ENCODE peak calls at places on chromosomes 7 and 10, in six cellular contexts. N is stomach, Q is heart left ventricle, E is spleen, G is uterus, Y is A549. Z is an unnamed sample.

GRCh38 chr7:157932498-157933218 is 595.9 kb downstream of the DNAJB6 start:
- DNase-seq in Y (peak; percentile 52), E (no peak), G (no peak), N (no peak), Q (no peak), Z (no peak)

GRCh38 chr10:29039659-29040309 is 249.1 kb upstream of the LYZL1 start:
- DNase-seq in Y (peak; percentile 13), E (no peak), G (no peak), N (no peak), Q (no peak), Z (no peak)

GRCh38 chr7:45160374-45160773 is 2.8 kb downstream of the RAMP3 start:
- DNase-seq in Y (no peak), E (peak; percentile 75), Q (peak; percentile 39), N (no peak), G (peak; percentile 31), Z (no peak)

GRCh38 chr10:73908853-73909611 is 1.9 kb upstream of the PLAU start:
- DNase-seq in Y (peak; percentile 93), N (no peak), Q (peak; percentile 69), G (peak; percentile 49), E (no peak), Z (peak; percentile 28)

GRCh38 chr10:58412502-58412961 is 27.3 kb downstream of the TFAM start:
- DNase-seq in Y (peak; percentile 76), G (no peak), E (no peak), Q (no peak), N (no peak), Z (no peak)

GRCh38 chr10:99766282-99766681 is 16.2 kb upstream of the ABCC2 start:
- DNase-seq in Q (no peak), G (no peak), E (no peak), N (no peak), Y (no peak), Z (no peak)

GRCh38 chr7:132352774-132353173 is 223.5 kb downstream of the PLXNA4 start:
- DNase-seq in Q (no peak), Y (no peak), E (no peak), N (no peak), G (peak; percentile 47), Z (no peak)

GRCh38 chr7:98202367-98203195 is 8.7 kb upstream of the BHLHA15 start:
- DNase-seq in Q (no peak), Y (no peak), G (no peak), E (peak; percentile 91), N (no peak), Z (peak; percentile 74)

GRCh38 chr7:94190599-94191061 is 186.5 kb upstream of the BET1 start:
- DNase-seq in Q (no peak), E (no peak), Y (peak; percentile 33), N (no peak), G (no peak), Z (no peak)

GRCh38 chr10:9734218-9734617 is 1283.5 kb upstream of the CELF2 start:
- DNase-seq in Y (no peak), E (no peak), G (no peak), Q (no peak), N (no peak), Z (no peak)

GRCh38 chr7:127858091-127858914 is 172.9 kb downstream of the LRRC4 start:
- DNase-seq in Y (no peak), Q (no peak), N (no peak), G (peak; percentile 57), E (no peak), Z (no peak)

GRCh38 chr10:122190553-122190952 is 80.5 kb upstream of the BTBD16 start:
- DNase-seq in G (peak; percentile 27), N (no peak), Q (no peak), E (no peak), Y (no peak), Z (peak; percentile 26)

GRCh38 chr7:138325434-138325833 is 134.6 kb upstream of the TRIM24 start:
- DNase-seq in E (no peak), N (no peak), Y (no peak), G (no peak), Q (no peak), Z (no peak)

GRCh38 chr7:118076564-118076963 is 107.4 kb upstream of the LSM8 start:
- DNase-seq in G (no peak), Q (no peak), Y (no peak), E (no peak), N (no peak), Z (no peak)

GRCh38 chr10:130181858-130182257 is 45.7 kb downstream of the GLRX3 start:
- DNase-seq in E (no peak), Q (no peak), Y (no peak), N (no peak), G (no peak), Z (no peak)

GRCh38 chr10:13839030-13839429 is 252.3 kb downstream of the PRPF18 start:
- DNase-seq in Q (no peak), Y (no peak), E (no peak), N (no peak), G (no peak), Z (no peak)
- H3K4me1 ChIP-seq in Q (peaks cover 31% of the 10 kb centered on the region), Y (no peaks in the 10 kb centered on the region), E (peaks cover 21% of the 10 kb centered on the region), N (peaks cover 60% of the 10 kb centered on the region), G (peaks cover 3% of the 10 kb centered on the region), Z (peaks cover 17% of the 10 kb centered on the region)

GRCh38 chr7:44123190-44124003 is at the start of gene POLD2:
- DNase-seq in G (peak; percentile 97), Y (peak; percentile 96), Q (peak; percentile 99), E (peak; percentile 99), N (peak; percentile 97), Z (peak; percentile 98)
- TF ChIP-seq POLR2A in G (peak; percentile 75), Y (peak; percentile 68), Q (peak; percentile 53), E (no peak), N (no peak), Z (peak; percentile 68)

DNA sequence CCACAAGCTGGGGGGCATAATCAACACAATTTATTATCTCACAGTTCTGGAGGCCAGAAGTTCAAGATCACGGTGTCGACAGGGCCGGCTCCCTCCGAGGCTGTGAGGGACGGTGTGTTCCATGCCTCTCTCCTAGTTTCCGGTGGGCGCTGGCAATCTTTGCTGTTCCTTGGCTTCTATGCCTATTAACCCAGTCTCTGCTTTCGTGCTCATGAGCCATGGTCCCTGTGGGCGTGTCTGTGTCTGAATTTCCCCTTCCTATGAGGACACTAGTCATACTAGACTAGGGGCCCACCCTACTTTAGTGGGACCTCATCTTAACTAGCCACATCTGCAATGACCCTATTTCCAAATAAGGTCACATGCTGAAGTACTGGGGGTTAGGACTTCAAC is 29.4 kb downstream of the HIPK2 start:
- DNase-seq in Y (no peak), G (no peak), N (no peak), Q (peak; percentile 54), E (no peak), Z (no peak)
- H3K4me1 ChIP-seq in Y (peaks cover 47% of the 10 kb centered on the region), G (peaks cover 13% of the 10 kb centered on the region), N (peaks cover 61% of the 10 kb centered on the region), Q (peaks cover 56% of the 10 kb centered on the region), E (peaks cover 90% of the 10 kb centered on the region), Z (peaks cover 20% of the 10 kb centered on the region)

DNA sequence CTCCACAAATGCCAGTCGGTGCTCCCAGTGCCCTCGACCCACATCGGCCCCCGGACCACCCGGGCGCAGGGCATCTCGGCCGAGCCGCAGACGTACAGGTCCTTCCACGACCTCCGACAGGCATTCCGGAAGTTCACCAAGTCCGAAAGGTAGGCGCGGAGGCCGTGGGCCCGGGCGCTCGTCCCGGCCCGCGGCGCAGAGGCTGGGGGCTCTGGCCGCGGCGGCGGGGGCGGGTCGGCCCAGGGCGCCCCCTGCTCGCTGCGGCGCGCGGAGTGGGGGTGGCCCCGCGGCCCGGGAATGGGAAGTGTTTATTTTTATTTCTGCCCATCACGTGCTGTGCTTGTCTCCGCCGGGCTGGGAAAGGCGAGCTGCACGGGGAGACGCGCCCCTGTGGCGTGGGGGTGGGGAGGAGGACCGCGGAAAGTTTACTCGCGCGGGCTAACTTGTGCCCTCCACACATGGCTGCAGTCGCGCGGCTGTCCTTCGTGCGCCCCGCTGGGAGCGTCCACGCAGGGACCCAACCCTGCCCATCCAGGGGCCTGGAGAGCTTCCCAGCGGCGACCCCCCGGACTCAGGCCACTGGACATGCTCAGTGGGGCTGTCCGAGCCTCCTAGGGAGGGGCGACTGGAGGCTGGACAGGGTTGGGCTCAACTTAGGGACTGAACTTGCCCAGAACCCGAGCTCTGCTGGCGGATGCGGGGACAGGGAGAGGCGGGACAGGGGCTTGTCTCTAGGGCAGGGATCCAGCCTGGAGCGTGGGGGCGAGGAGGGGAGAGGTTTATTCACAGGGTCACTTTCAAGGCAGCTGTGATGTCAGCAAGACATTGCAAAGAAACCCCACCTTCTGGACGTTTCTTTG is 82.6 kb upstream of the PRKG1 start:
- DNase-seq in N (no peak), E (peak; percentile 74), Y (no peak), Q (peak; percentile 79), G (peak; percentile 35), Z (peak; percentile 61)
- TF ChIP-seq POLR2A in N (no peak), E (no peak), Y (no peak), Q (peak; percentile 50), G (no peak), Z (peak; percentile 50)

DNA sequence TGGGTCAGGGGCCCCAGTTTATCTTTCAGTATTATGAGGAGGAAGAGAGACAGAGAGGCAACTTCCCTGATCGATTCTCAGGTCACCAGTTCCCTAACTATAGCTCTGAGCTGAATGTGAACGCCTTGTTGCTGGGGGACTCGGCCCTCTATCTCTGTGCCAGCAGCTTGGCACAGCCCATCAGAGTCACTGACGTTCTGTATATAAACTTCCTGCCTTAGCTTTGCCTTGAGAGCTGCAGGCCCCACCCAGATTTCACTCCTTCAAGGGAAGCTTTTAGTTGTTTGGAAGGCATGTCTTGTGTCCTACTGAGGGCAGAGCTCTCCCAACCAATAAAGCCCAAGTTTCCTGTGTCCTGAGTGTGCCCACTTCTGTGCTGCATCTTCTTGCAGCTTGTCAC is 242.5 kb upstream of the PRSS58 start:
- DNase-seq in E (no peak), Y (no peak), N (no peak), G (no peak), Q (no peak), Z (peak; percentile 54)
- H3K4me1 ChIP-seq in E (peaks cover 18% of the 10 kb centered on the region), Y (no peaks in the 10 kb centered on the region), N (peaks cover 8% of the 10 kb centered on the region), G (no peaks in the 10 kb centered on the region), Q (no peaks in the 10 kb centered on the region), Z (peaks cover 38% of the 10 kb centered on the region)

DNA sequence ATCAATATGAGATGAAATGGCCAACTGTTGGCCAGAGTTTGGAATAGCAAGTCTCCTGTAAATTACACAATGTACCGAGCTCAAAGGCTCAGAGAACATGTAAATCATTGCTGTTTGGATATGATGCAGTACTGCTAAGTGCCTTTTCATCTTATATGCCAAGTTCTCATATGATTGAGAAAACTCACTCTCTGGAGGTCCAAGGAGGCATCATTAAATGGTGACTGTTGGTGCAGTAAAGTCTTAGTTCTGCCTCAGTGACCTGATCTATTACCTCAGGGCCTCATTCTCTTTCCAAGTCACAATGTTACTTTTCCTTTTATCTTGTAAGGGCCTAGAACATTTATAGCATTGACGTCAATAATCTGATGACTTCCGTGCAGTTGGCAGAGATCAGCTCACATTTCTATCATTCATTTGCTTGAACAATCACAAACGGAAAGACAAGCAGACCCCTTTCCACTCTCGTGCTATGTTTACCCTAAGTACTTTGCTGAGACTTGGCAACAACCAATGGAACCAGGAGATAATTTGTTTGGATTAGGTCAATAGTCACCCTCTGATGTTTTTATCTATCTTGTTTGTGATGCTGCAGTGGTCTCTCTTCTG is 32.6 kb upstream of the PDK4 start:
- DNase-seq in N (no peak), G (no peak), E (no peak), Q (peak; percentile 35), Y (peak; percentile 95), Z (no peak)
- TF ChIP-seq POLR2A in N (no peak), G (no peak), E (no peak), Q (no peak), Y (no peak), Z (no peak)

GRCh38 chr10:71661942-71662341 is 57.6 kb downstream of the C10orf105 start:
- DNase-seq in E (no peak), Y (no peak), Q (no peak), G (no peak), N (no peak), Z (peak; percentile 34)
- H3K4me1 ChIP-seq in E (peaks cover 7% of the 10 kb centered on the region), Y (peaks cover 10% of the 10 kb centered on the region), Q (no peaks in the 10 kb centered on the region), G (no peaks in the 10 kb centered on the region), N (peaks cover 6% of the 10 kb centered on the region), Z (no peaks in the 10 kb centered on the region)